ENCODE peak calls at places on chromosomes 12 and 14, in seven cellular contexts. C is lung; J is cardiac muscle cell; H is upper lobe of right lung; G is A549; P is CD8-positive, alpha-beta T cell; F is transverse colon. Q is an unnamed sample.

GRCh38 chr14:22640192-22640591 is 4.0 kb downstream of the OR6J1 start:
- DNase-seq in C (no peak), J (no peak), H (no peak), G (no peak), P (no peak), F (no peak), Q (no peak)

GRCh38 chr14:26905219-26905618 is 307.4 kb upstream of the NOVA1 start:
- DNase-seq in C (no peak), J (no peak), H (no peak), G (no peak), P (no peak), F (no peak), Q (no peak)

GRCh38 chr12:8668441-8668840 is 5.8 kb upstream of the MFAP5 start:
- DNase-seq in C (no peak), J (no peak), H (no peak), G (no peak), P (no peak), F (no peak), Q (no peak)

GRCh38 chr12:51866324-51866723 is 17.8 kb upstream of the FIGNL2 start:
- DNase-seq in C (no peak), J (no peak), H (no peak), G (no peak), P (no peak), F (no peak), Q (no peak)

GRCh38 chr12:107844312-107844921 is 69.9 kb downstream of the ASCL4 start:
- DNase-seq in C (no peak), J (peak; percentile 24), H (no peak), G (no peak), P (no peak), F (no peak), Q (no peak)

GRCh38 chr12:111406474-111407370 is 999 bp downstream of the SH2B3 start:
- DNase-seq in C (no peak), J (peak; percentile 64), H (peak; percentile 76), G (no peak), P (peak; percentile 62), F (no peak), Q (peak; percentile 81)

GRCh38 chr12:103586132-103586531 is 941 bp upstream of the STAB2 start:
- DNase-seq in C (no peak), J (no peak), H (no peak), G (no peak), P (no peak), F (no peak), Q (no peak)

GRCh38 chr12:102522768-102523167 is 42.4 kb upstream of the IGF1 start:
- DNase-seq in C (no peak), J (no peak), H (no peak), G (no peak), P (no peak), F (no peak), Q (no peak)

GRCh38 chr12:32032205-32032810 is 73.1 kb downstream of the RESF1 start:
- DNase-seq in C (no peak), J (peak; percentile 20), H (no peak), G (no peak), P (no peak), F (no peak), Q (no peak)

GRCh38 chr12:64699504-64700115 is 59.6 kb downstream of the GNS start:
- DNase-seq in C (no peak), J (no peak), H (peak; percentile 68), G (no peak), P (no peak), F (no peak), Q (no peak)

GRCh38 chr14:88775532-88775931 is 17.2 kb downstream of the EML5 start:
- DNase-seq in C (no peak), J (no peak), H (no peak), G (no peak), P (no peak), F (no peak), Q (no peak)

GRCh38 chr14:52835122-52835903 is 43.9 kb upstream of the GNPNAT1 start:
- DNase-seq in C (peak; percentile 30), J (no peak), H (no peak), G (peak; percentile 66), P (no peak), F (no peak), Q (no peak)

GRCh38 chr12:45339035-45339434 is 123.1 kb downstream of the ANO6 start:
- DNase-seq in C (no peak), J (no peak), H (no peak), G (no peak), P (no peak), F (no peak), Q (no peak)

GRCh38 chr14:54676822-54677708 is 110.1 kb downstream of the SAMD4A start:
- DNase-seq in C (no peak), J (no peak), H (no peak), G (peak; percentile 69), P (no peak), F (no peak), Q (no peak)

GRCh38 chr12:39605501-39605900 is 14.1 kb downstream of the ABCD2 start:
- DNase-seq in C (no peak), J (no peak), H (no peak), G (no peak), P (no peak), F (no peak), Q (no peak)

GRCh38 chr14:102320033-102320660 is 601 bp downstream of the ZNF839 start:
- DNase-seq in C (no peak), J (peak; percentile 68), H (peak; percentile 78), G (peak; percentile 36), P (peak; percentile 73), F (peak; percentile 44), Q (peak; percentile 84)

GRCh38 chr12:50751921-50752721 is 11.8 kb upstream of the ATF1 start:
- DNase-seq in C (no peak), J (peak; percentile 23), H (no peak), G (no peak), P (no peak), F (no peak), Q (no peak)

GRCh38 chr14:54839681-54840080 is 62.9 kb downstream of the GCH1 start:
- DNase-seq in C (peak; percentile 58), J (no peak), H (no peak), G (no peak), P (no peak), F (no peak), Q (peak; percentile 83)

GRCh38 chr14:72614891-72615410 is 278.9 kb downstream of the DPF3 start:
- DNase-seq in C (no peak), J (no peak), H (no peak), G (no peak), P (peak; percentile 23), F (no peak), Q (no peak)

GRCh38 chr12:58378038-58378437 is 436.7 kb downstream of the ATP23 start:
- DNase-seq in C (no peak), J (no peak), H (no peak), G (no peak), P (no peak), F (no peak), Q (no peak)
- H3K4me1 ChIP-seq in C (no peaks in the 10 kb centered on the region), J (no peaks in the 10 kb centered on the region), H (no peaks in the 10 kb centered on the region), G (no peaks in the 10 kb centered on the region), P (no peaks in the 10 kb centered on the region), F (no peaks in the 10 kb centered on the region), Q (no peaks in the 10 kb centered on the region)

DNA sequence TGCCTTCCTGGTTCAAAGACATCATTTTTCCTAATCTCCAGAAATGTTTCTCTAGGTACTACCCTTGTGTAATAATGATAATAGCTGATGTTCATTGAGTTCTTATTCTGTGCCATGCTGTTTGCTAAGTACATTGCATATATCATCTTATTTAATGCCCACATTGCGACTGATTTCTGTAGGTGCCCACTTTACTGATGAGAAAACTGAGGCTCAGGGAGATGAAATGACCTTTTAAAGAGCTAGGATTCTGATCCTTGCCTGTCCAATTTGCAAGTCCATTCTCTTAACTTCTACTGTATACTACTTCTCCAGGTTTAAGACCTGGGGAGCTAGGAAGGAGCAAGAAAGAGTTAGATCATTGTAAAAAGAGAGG is 2.8 kb downstream of the DGKA start:
- DNase-seq in C (no peak), J (no peak), H (no peak), G (no peak), P (no peak), F (no peak), Q (no peak)
- H3K4me1 ChIP-seq in C (no peaks in the 10 kb centered on the region), J (peaks cover 5% of the 10 kb centered on the region), H (peaks cover 39% of the 10 kb centered on the region), G (peaks cover 33% of the 10 kb centered on the region), P (peaks cover 74% of the 10 kb centered on the region), F (peaks cover 45% of the 10 kb centered on the region), Q (peaks cover 33% of the 10 kb centered on the region)

DNA sequence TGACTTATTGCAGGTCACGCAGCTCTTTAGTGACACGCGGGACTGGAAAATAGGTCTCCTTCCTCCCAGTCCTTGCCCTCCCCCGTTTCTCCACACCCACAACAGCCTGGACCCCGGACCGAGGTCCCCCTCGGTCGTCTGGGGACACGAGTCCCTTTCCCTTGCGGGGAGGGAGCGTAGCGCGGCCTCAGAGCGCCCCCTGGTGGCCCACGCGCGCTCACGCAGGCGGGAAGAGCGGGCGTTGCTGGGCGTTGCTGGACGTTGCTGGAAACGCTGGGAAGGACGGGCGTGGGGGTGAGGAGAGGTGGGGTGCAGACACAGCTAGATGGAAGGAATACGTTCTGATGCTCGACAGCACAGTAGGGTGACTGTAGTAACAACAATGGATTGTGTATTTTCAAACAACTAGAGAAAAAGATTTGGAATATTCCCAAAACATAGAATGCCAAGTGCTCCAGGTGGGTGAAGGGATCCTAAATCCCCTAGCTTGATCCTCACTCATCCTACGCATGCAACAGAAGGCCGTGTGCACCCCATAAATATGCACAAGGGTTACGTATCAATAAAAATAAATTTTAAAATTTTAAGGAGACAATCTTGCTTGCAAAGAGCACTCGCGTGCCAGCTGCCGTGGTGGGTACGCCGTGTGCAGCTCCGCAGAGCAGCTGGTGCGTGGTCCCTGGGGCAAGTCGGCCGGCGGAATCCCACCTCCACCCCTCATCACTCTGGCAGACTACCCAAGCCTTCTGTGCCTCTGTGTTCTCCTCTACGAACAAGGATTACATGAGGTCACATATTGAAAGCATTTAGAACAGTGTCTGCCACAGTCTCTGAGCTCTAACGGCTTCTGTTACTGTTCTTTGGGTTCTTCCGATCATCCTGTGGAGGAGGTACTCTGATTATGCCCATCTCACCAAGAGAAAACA is 87.4 kb downstream of the B4GALNT3 start:
- DNase-seq in C (peak; percentile 64), J (peak; percentile 73), H (peak; percentile 85), G (peak; percentile 78), P (peak; percentile 84), F (peak; percentile 73), Q (no peak)
- H3K4me1 ChIP-seq in C (no peaks in the 10 kb centered on the region), J (peaks cover 15% of the 10 kb centered on the region), H (no peaks in the 10 kb centered on the region), G (peaks cover 13% of the 10 kb centered on the region), P (peaks cover 19% of the 10 kb centered on the region), F (no peaks in the 10 kb centered on the region), Q (peaks cover 5% of the 10 kb centered on the region)

GRCh38 chr12:53232641-53233538 is 881 bp upstream of the RARG start:
- DNase-seq in C (no peak), J (peak; percentile 66), H (peak; percentile 75), G (peak; percentile 64), P (peak; percentile 61), F (peak; percentile 81), Q (peak; percentile 85)
- H3K4me1 ChIP-seq in C (peaks cover 4% of the 10 kb centered on the region), J (peaks cover 25% of the 10 kb centered on the region), H (peaks cover 23% of the 10 kb centered on the region), G (peaks cover 36% of the 10 kb centered on the region), P (peaks cover 62% of the 10 kb centered on the region), F (peaks cover 45% of the 10 kb centered on the region), Q (peaks cover 42% of the 10 kb centered on the region)

DNA sequence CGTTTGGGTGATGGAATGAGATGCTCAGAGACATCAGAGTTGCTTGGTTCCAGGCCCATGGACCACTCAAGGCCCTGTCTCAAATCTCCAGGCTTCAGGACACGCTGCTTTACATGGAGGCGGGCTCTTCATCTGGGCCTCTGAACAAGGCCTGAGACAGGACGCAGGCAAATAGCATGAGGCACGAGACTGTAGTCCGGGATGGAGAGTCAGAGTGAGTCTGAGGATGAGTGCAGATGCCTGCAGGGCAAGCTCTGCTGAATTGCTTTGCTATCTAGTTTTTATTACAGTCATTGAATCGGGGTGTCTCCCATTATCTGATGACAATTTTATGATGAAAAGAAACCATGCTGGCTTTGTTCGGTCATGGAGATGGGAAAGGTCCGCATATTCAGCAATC is 1.6 kb upstream of the ADGRD1 start:
- DNase-seq in C (no peak), J (no peak), H (no peak), G (no peak), P (no peak), F (no peak), Q (no peak)
- H3K4me1 ChIP-seq in C (no peaks in the 10 kb centered on the region), J (peaks cover 39% of the 10 kb centered on the region), H (peaks cover 8% of the 10 kb centered on the region), G (no peaks in the 10 kb centered on the region), P (no peaks in the 10 kb centered on the region), F (peaks cover 6% of the 10 kb centered on the region), Q (peaks cover 30% of the 10 kb centered on the region)